ENCODE peak calls at places on chromosomes 1 and 21, in six cellular contexts. B is fibroblast of mammary gland, R is kidney, M is A673, N is fibroblast of pulmonary artery, V is fibroblast of lung. X is an unnamed sample.

GRCh38 chr1:3412376-3412775 is 42.1 kb upstream of the ARHGEF16 start:
- DNase-seq in V (no peak), R (no peak), N (no peak), M (no peak), B (no peak), X (no peak)

GRCh38 chr1:51340380-51340779 is 10.0 kb upstream of the TTC39A start:
- DNase-seq in B (no peak), R (no peak), N (no peak), V (no peak), M (peak), X (no peak)

GRCh38 chr1:19353596-19353995 is 41.5 kb downstream of the SLC66A1 start:
- DNase-seq in M (no peak), N (no peak), B (no peak), V (no peak), R (no peak), X (no peak)

GRCh38 chr1:194474701-194475100 is 1288.3 kb upstream of the B3GALT2 start:
- DNase-seq in N (no peak), V (peak), M (no peak), R (no peak), B (no peak), X (no peak)

GRCh38 chr1:9293512-9294439 is 1.1 kb downstream of the SPSB1 start:
- DNase-seq in B (peak), N (peak), M (peak), V (peak), R (no peak), X (peak)

GRCh38 chr1:40032240-40032891 is 8.2 kb upstream of the CAP1 start:
- DNase-seq in B (peak), R (no peak), N (peak), M (peak), V (peak), X (peak)

GRCh38 chr1:14687147-14687546 is 88.7 kb downstream of the KAZN start:
- DNase-seq in B (no peak), N (no peak), R (no peak), V (no peak), M (no peak), X (no peak)

GRCh38 chr1:230431517-230431916 is 5.4 kb upstream of the PGBD5 start:
- DNase-seq in V (no peak), B (no peak), N (no peak), M (no peak), R (no peak), X (no peak)

GRCh38 chr1:2233468-2233867 is 5.3 kb downstream of the SKI start:
- DNase-seq in R (peak), V (no peak), N (peak), M (no peak), B (no peak), X (no peak)

GRCh38 chr21:35349378-35350080 is 300.4 kb upstream of the RUNX1 start:
- DNase-seq in B (peak), V (peak), R (no peak), M (no peak), N (peak), X (no peak)

GRCh38 chr1:116990612-116991151 is 10.9 kb upstream of the CD101 start:
- DNase-seq in R (no peak), N (peak), M (no peak), V (peak), B (peak), X (peak)

GRCh38 chr21:24590261-24590660 is 1017.0 kb downstream of the MRPL39 start:
- DNase-seq in M (no peak), R (no peak), B (no peak), V (no peak), N (no peak), X (no peak)

GRCh38 chr1:38873027-38873969 is at the start of gene MYCBP:
- DNase-seq in M (peak), B (peak), N (peak), V (peak), R (peak), X (peak)

GRCh38 chr1:201320168-201320842 is 37.0 kb downstream of the PKP1 start:
- DNase-seq in N (no peak), M (no peak), B (no peak), V (no peak), R (peak), X (no peak)

GRCh38 chr1:5554784-5555183 is 437.4 kb downstream of the NPHP4 start:
- DNase-seq in M (no peak), B (no peak), N (no peak), R (no peak), V (no peak), X (no peak)

GRCh38 chr21:39630191-39630591 is 17.5 kb downstream of the B3GALT5 start:
- DNase-seq in R (no peak), M (no peak), N (no peak), V (peak), B (peak), X (no peak)

GRCh38 chr1:216215169-216215568 is 208.1 kb downstream of the USH2A start:
- DNase-seq in V (peak), M (no peak), R (no peak), B (no peak), N (peak), X (no peak)

GRCh38 chr1:156705918-156706646 is 699 bp upstream of the CRABP2 start:
- DNase-seq in R (peak), N (no peak), V (peak), B (peak), M (peak), X (peak)

GRCh38 chr21:42706765-42707164 is 53.3 kb downstream of the PDE9A start:
- DNase-seq in N (no peak), M (no peak), B (no peak), V (no peak), R (no peak), X (no peak)

GRCh38 chr1:172697463-172698100 is 38.7 kb downstream of the FASLG start:
- DNase-seq in N (no peak), M (peak), R (no peak), B (no peak), V (no peak), X (no peak)

GRCh38 chr1:82503805-82504204 is 703.1 kb downstream of the ADGRL2 start:
- DNase-seq in R (no peak), M (peak), V (no peak), B (no peak), N (no peak), X (no peak)

GRCh38 chr21:43797925-43798715 is 8.7 kb downstream of the RRP1 start:
- DNase-seq in V (no peak), N (no peak), B (peak), R (peak), M (no peak), X (no peak)

GRCh38 chr1:245798367-245798747 is 643.6 kb downstream of the KIF26B start:
- DNase-seq in B (no peak), M (no peak), N (no peak), R (no peak), V (no peak), X (no peak)

GRCh38 chr1:203557958-203558760 is 64.2 kb downstream of the OPTC start:
- DNase-seq in V (peak), B (peak), N (peak), R (peak), M (no peak), X (no peak)

GRCh38 chr1:163544441-163544840 is 222.7 kb downstream of the NUF2 start:
- DNase-seq in N (no peak), M (no peak), R (no peak), V (no peak), B (no peak), X (no peak)

GRCh38 chr1:218336353-218336752 is 8.8 kb upstream of the TGFB2 start:
- DNase-seq in V (peak), N (no peak), M (no peak), R (no peak), B (peak), X (no peak)

GRCh38 chr21:45073301-45074047 is 906 bp upstream of the ADARB1 start:
- DNase-seq in M (no peak), N (no peak), V (no peak), R (peak), B (peak), X (peak)

GRCh38 chr21:45634511-45635183 is 8.9 kb upstream of the PCBP3 start:
- DNase-seq in V (peak), R (no peak), M (peak), B (peak), N (peak), X (peak)

GRCh38 chr1:19319196-19319595 is 7.1 kb downstream of the SLC66A1 start:
- DNase-seq in M (no peak), V (no peak), N (no peak), B (no peak), R (no peak), X (no peak)

GRCh38 chr1:150008699-150009098 is 1.8 kb downstream of the OTUD7B start:
- DNase-seq in M (no peak), N (no peak), V (no peak), R (no peak), B (no peak), X (no peak)

GRCh38 chr1:47225430-47226100 is 6.5 kb downstream of the TAL1 start:
- DNase-seq in M (no peak), B (no peak), N (no peak), V (no peak), R (no peak), X (no peak)

GRCh38 chr1:109628540-109629321 is 9.1 kb downstream of the AMPD2 start:
- DNase-seq in B (peak), V (peak), M (no peak), R (peak), N (no peak), X (peak)

GRCh38 chr1:85554630-85555327 is 25.8 kb upstream of the CCN1 start:
- DNase-seq in R (no peak), N (peak), V (peak), M (no peak), B (peak), X (no peak)

GRCh38 chr21:43937051-43937832 is 72.2 kb downstream of the AGPAT3 start:
- DNase-seq in B (no peak), N (no peak), R (no peak), M (no peak), V (no peak), X (no peak)

GRCh38 chr21:21188513-21189188 is 190.4 kb downstream of the NCAM2 start:
- DNase-seq in M (peak), V (no peak), R (no peak), B (peak), N (peak), X (no peak)

GRCh38 chr1:71081697-71082080 is 854 bp upstream of the ZRANB2 start:
- DNase-seq in N (no peak), V (no peak), R (peak), M (no peak), B (no peak), X (no peak)

DNA sequence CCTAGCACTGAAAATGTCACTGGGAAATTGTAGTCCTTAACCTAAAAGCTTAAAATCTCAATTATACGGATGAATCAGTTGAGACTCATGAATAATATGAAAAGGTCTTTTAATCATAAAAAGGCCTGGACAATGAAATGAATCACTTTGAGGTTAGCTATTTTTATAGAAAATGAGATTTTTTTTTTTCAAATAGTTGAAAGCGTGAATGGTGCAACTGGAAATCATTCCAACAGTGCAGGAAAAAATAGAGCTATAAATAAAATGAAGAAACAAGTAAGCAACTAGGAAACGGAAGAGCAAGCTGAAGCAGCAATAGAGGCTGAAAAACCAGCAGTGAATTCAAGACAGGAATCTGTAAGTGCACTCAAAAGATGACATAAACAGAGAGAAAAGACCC is 142.9 kb downstream of the BACH1 start:
- DNase-seq in B (peak), M (peak), N (no peak), V (peak), R (no peak), X (no peak)
- H3K4me3 ChIP-seq in B (no peak), M (no peak), N (no peak), V (no peak), R (no peak), X (no peak)

GRCh38 chr1:24385160-24385939 is 28.2 kb downstream of the STPG1 start:
- DNase-seq in V (peak), M (peak), N (peak), R (no peak), B (no peak), X (peak)
- TF ChIP-seq CTCF in V (peak), M (peak), N (peak), R (peak), B (peak), X (peak)

GRCh38 chr1:213070399-213070798 is 19.4 kb downstream of the RPS6KC1 start:
- DNase-seq in N (peak), R (no peak), V (peak), B (peak), M (peak), X (no peak)
- H3K4me3 ChIP-seq in N (peak), R (no peak), V (no peak), B (no peak), M (no peak), X (no peak)

GRCh38 chr1:89953072-89953626 is 41.8 kb upstream of the ZNF326 start:
- DNase-seq in M (peak), R (peak), V (peak), B (peak), N (peak), X (peak)
- TF ChIP-seq CTCF in M (peak), R (peak), V (no peak), B (no peak), N (peak), X (no peak)

GRCh38 chr1:54498383-54499096 is 49.5 kb upstream of the ACOT11 start:
- DNase-seq in N (no peak), R (no peak), V (peak), M (peak), B (no peak), X (no peak)
- H3K4me3 ChIP-seq in N (no peak), R (peak), V (no peak), M (peak), B (no peak), X (no peak)